ENCODE peak calls at places on chromosomes 12 and 14, in five cellular contexts. One of them, this sample, is unnamed.

GRCh38 chr14:54881235-54881760 is 21.3 kb downstream of the GCH1 start:
- DNase-seq in memory B cell: peak
- DNase-seq in GM12865: peak
- DNase-seq in AG09319: no peak
- DNase-seq in amygdala: no peak
- DNase-seq in this sample: peak

GRCh38 chr12:50317198-50317597 is 33.9 kb upstream of the LIMA1 start:
- DNase-seq in memory B cell: no peak
- DNase-seq in GM12865: no peak
- DNase-seq in amygdala: no peak
- DNase-seq in AG09319: no peak
- DNase-seq in this sample: no peak

GRCh38 chr14:58272589-58273372 is 25.6 kb upstream of the ARID4A start:
- DNase-seq in amygdala: no peak
- DNase-seq in AG09319: peak
- DNase-seq in GM12865: peak
- DNase-seq in memory B cell: no peak
- DNase-seq in this sample: no peak

GRCh38 chr12:42705863-42706262 is 116.3 kb upstream of the PRICKLE1 start:
- DNase-seq in GM12865: no peak
- DNase-seq in AG09319: peak
- DNase-seq in amygdala: peak
- DNase-seq in memory B cell: no peak
- DNase-seq in this sample: no peak

GRCh38 chr12:132554857-132555630 is 55.3 kb downstream of the LRCOL1 start:
- DNase-seq in memory B cell: no peak
- DNase-seq in GM12865: no peak
- DNase-seq in AG09319: no peak
- DNase-seq in amygdala: no peak
- DNase-seq in this sample: peak

GRCh38 chr12:5043589-5044419 is at the start of gene KCNA5:
- DNase-seq in memory B cell: no peak
- DNase-seq in GM12865: no peak
- DNase-seq in amygdala: peak
- DNase-seq in AG09319: no peak
- DNase-seq in this sample: no peak

GRCh38 chr12:105499223-105499622 is 168.7 kb downstream of the C12orf75 start:
- DNase-seq in AG09319: no peak
- DNase-seq in amygdala: no peak
- DNase-seq in GM12865: no peak
- DNase-seq in memory B cell: no peak
- DNase-seq in this sample: no peak

GRCh38 chr12:553216-554000 is 93.7 kb downstream of the B4GALNT3 start:
- DNase-seq in amygdala: no peak
- DNase-seq in memory B cell: no peak
- DNase-seq in GM12865: peak
- DNase-seq in AG09319: no peak
- DNase-seq in this sample: no peak

GRCh38 chr12:77625441-77625840 is 205.3 kb upstream of the NAV3 start:
- DNase-seq in AG09319: peak
- DNase-seq in memory B cell: no peak
- DNase-seq in amygdala: no peak
- DNase-seq in GM12865: no peak
- DNase-seq in this sample: no peak

GRCh38 chr12:27449011-27449410 is 2.5 kb downstream of the SMCO2 start:
- DNase-seq in AG09319: no peak
- DNase-seq in amygdala: no peak
- DNase-seq in GM12865: no peak
- DNase-seq in memory B cell: no peak
- DNase-seq in this sample: no peak

GRCh38 chr12:27462851-27463250 is 16.3 kb downstream of the SMCO2 start:
- DNase-seq in memory B cell: no peak
- DNase-seq in amygdala: no peak
- DNase-seq in AG09319: no peak
- DNase-seq in GM12865: no peak
- DNase-seq in this sample: no peak

GRCh38 chr14:105328678-105329390 is 14.3 kb downstream of the PACS2 start:
- DNase-seq in GM12865: no peak
- DNase-seq in AG09319: no peak
- DNase-seq in memory B cell: no peak
- DNase-seq in amygdala: no peak
- DNase-seq in this sample: no peak

GRCh38 chr12:133080051-133080618 is 588 bp upstream of the ZNF140 start:
- DNase-seq in GM12865: peak
- DNase-seq in memory B cell: peak
- DNase-seq in amygdala: peak
- DNase-seq in AG09319: peak
- DNase-seq in this sample: peak